ENCODE peak calls at places on chromosomes 12 and 14, in seven cellular contexts. C, N, L, E, W, Q and S are unnamed samples.

GRCh38 chr12:124927325-124928094 is 13.1 kb upstream of the UBC start:
- DNase-seq in C (no peak), N (peak), L (peak), E (peak), W (peak), Q (no peak), S (peak)

GRCh38 chr12:47892819-47893218 is 12.0 kb downstream of the VDR start:
- DNase-seq in C (no peak), N (peak), L (no peak), E (no peak), W (no peak), Q (no peak), S (no peak)

GRCh38 chr12:97642906-97643305 is 180.3 kb downstream of the RMST start:
- DNase-seq in C (no peak), N (no peak), L (no peak), E (no peak), W (no peak), Q (no peak), S (no peak)

GRCh38 chr14:65478596-65478995 is 66.1 kb downstream of the FUT8 start:
- DNase-seq in C (no peak), N (peak), L (no peak), E (peak), W (peak), Q (no peak), S (no peak)

GRCh38 chr12:50984899-50985298 is 32.6 kb downstream of the HIGD1C start:
- DNase-seq in C (no peak), N (peak), L (no peak), E (peak), W (no peak), Q (no peak), S (no peak)

GRCh38 chr12:132703611-132704010 is 7.0 kb upstream of the PGAM5 start:
- DNase-seq in C (no peak), N (no peak), L (no peak), E (no peak), W (no peak), Q (no peak), S (no peak)

GRCh38 chr14:99381688-99382060 is 99.0 kb downstream of the SETD3 start:
- DNase-seq in C (no peak), N (no peak), L (no peak), E (no peak), W (no peak), Q (no peak), S (no peak)

GRCh38 chr12:1369942-1370620 is 224.3 kb downstream of the FBXL14 start:
- DNase-seq in C (no peak), N (no peak), L (no peak), E (no peak), W (no peak), Q (no peak), S (no peak)

GRCh38 chr12:49098703-49099102 is 4.1 kb upstream of the DHH start:
- DNase-seq in C (no peak), N (no peak), L (no peak), E (no peak), W (no peak), Q (no peak), S (no peak)

GRCh38 chr14:92702441-92702918 is 45.9 kb downstream of the LGMN start:
- DNase-seq in C (no peak), N (no peak), L (no peak), E (no peak), W (no peak), Q (no peak), S (no peak)

GRCh38 chr12:108201808-108202207 is 72.7 kb downstream of the WSCD2 start:
- DNase-seq in C (no peak), N (no peak), L (no peak), E (no peak), W (no peak), Q (no peak), S (no peak)

GRCh38 chr12:57545809-57546437 is 1.1 kb downstream of the DCTN2 start:
- DNase-seq in C (no peak), N (no peak), L (no peak), E (no peak), W (no peak), Q (no peak), S (no peak)

GRCh38 chr12:115755061-115755751 is 522.3 kb downstream of the MED13L start:
- DNase-seq in C (no peak), N (no peak), L (no peak), E (no peak), W (no peak), Q (no peak), S (no peak)

GRCh38 chr12:19003110-19003509 is 126.4 kb upstream of the PLEKHA5 start:
- DNase-seq in C (no peak), N (no peak), L (no peak), E (no peak), W (no peak), Q (no peak), S (no peak)

GRCh38 chr14:29320261-29320660 is 553.7 kb downstream of the FOXG1 start:
- DNase-seq in C (peak), N (peak), L (no peak), E (peak), W (no peak), Q (no peak), S (peak)

GRCh38 chr12:27901959-27902358 is 70.6 kb downstream of the PTHLH start:
- DNase-seq in C (no peak), N (peak), L (no peak), E (peak), W (peak), Q (no peak), S (no peak)

GRCh38 chr14:96649327-96649601 is 147.1 kb downstream of the PAPOLA start:
- DNase-seq in C (no peak), N (no peak), L (no peak), E (no peak), W (no peak), Q (no peak), S (no peak)

GRCh38 chr12:116497051-116497529 is 62.1 kb upstream of the MAP1LC3B2 start:
- DNase-seq in C (no peak), N (no peak), L (no peak), E (no peak), W (no peak), Q (no peak), S (no peak)